ENCODE peak calls at places on chromosomes 4 and X, in four cellular contexts. N, F, H and K are unnamed samples.

GRCh38 chr4:116899536-116899935 is 185.8 kb downstream of the TRAM1L1 start:
- DNase-seq in N (no peak), F (no peak), H (no peak), K (no peak)

GRCh38 chr4:104128031-104128849 is 366.5 kb downstream of the CXXC4 start:
- DNase-seq in N (no peak), F (no peak), H (peak; percentile 10), K (no peak)

GRCh38 chr4:2451821-2452785 is 16.8 kb upstream of the RNF4 start:
- DNase-seq in N (no peak), F (peak; percentile 44), H (no peak), K (no peak)

GRCh38 chrX:104370089-104370488 is 115.4 kb upstream of the ESX1 start:
- DNase-seq in N (no peak), F (no peak), H (peak; percentile 28), K (no peak)

GRCh38 chr4:39476181-39476873 is 17.5 kb downstream of the LIAS start:
- DNase-seq in N (no peak), F (no peak), H (no peak), K (no peak)

GRCh38 chr4:20299515-20299914 is 47.8 kb downstream of the SLIT2 start:
- DNase-seq in N (no peak), F (no peak), H (peak; percentile 4), K (no peak)

GRCh38 chrX:73877687-73878086 is 314.7 kb downstream of the CHIC1 start:
- DNase-seq in N (no peak), F (no peak), H (no peak), K (no peak)

GRCh38 chrX:7146703-7147430 is 645 bp upstream of the STS start:
- DNase-seq in N (no peak), F (peak; percentile 65), H (peak; percentile 35), K (peak; percentile 36)

GRCh38 chr4:100290585-100290984 is 100.3 kb upstream of the DDIT4L start:
- DNase-seq in N (no peak), F (no peak), H (no peak), K (no peak)

GRCh38 chrX:56763556-56764152 is 34.6 kb downstream of the NBDY start:
- DNase-seq in N (no peak), F (peak; percentile 88), H (no peak), K (no peak)

GRCh38 chr4:131509521-131509920 is 1639.6 kb upstream of the PCDH10 start:
- DNase-seq in N (no peak), F (no peak), H (no peak), K (no peak)

GRCh38 chr4:37762294-37763163 is 64.0 kb upstream of the PGM2 start:
- DNase-seq in N (no peak), F (no peak), H (no peak), K (peak; percentile 23)

GRCh38 chrX:68090266-68090665 is 343.0 kb downstream of the OPHN1 start:
- DNase-seq in N (no peak), F (no peak), H (peak; percentile 3), K (no peak)

GRCh38 chr4:153542131-153542530 is 76.0 kb downstream of the TMEM131L start:
- DNase-seq in N (no peak), F (no peak), H (no peak), K (no peak)

GRCh38 chrX:64975989-64976672 is at the start of gene ZC4H2:
- DNase-seq in N (peak; percentile 37), F (peak; percentile 83), H (peak; percentile 69), K (peak; percentile 79)
- H3K4me3 ChIP-seq in N (peak within 1 kb of the TSS; percentile 67), F (peak within 1 kb of the TSS; percentile 74), H (peak within 1 kb of the TSS; percentile 58), K (peak within 1 kb of the TSS; percentile 11)

DNA sequence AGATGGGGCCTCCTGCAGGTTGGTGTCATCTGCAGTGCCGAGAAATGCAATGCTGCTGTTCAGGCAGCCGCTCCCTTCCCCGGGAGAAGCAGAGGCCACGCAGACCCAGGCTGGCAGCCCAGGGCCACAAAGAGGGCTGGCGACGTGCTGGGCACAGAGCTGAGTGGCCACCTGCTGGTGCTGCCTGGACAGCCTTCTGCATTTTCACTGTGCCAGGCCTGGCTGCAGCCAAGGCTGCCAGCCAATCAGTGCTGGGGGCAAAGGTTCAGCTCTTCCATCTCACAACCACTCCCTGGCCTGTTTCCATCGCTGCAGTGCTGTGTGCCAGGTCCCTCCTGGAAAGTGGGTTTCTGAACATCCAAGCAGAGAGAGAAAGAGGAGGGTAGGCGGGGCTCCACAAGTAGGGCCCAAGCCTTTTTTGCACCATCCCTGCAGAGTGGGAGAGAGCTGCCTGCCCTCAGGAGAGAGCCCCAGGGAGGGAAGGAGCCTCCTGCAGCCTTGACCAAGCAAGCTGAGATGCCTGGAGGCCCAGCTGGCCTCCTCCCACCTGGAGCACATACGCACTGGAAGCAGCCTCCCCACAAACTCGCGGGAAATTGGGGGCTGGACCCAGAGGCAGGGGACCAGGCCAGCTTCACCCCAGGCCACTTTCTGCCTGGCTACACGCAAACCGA is 20.1 kb downstream of the ADRA2C start:
- DNase-seq in N (no peak), F (no peak), H (peak; percentile 45), K (peak; percentile 73)
- TF ChIP-seq CTCF in N (no peak), F (no peak), H (no peak), K (peak; percentile 15)

GRCh38 chr4:8742546-8742945 is 129.1 kb downstream of the HMX1 start:
- DNase-seq in N (no peak), F (no peak), H (no peak), K (no peak)

GRCh38 chr4:8740666-8741395 is 130.8 kb downstream of the HMX1 start:
- DNase-seq in N (no peak), F (no peak), H (no peak), K (no peak)

GRCh38 chr4:8739820-8740665 is 131.6 kb downstream of the HMX1 start:
- DNase-seq in N (no peak), F (no peak), H (no peak), K (no peak)

GRCh38 chr4:8739357-8739756 is 132.3 kb downstream of the HMX1 start:
- DNase-seq in N (no peak), F (no peak), H (no peak), K (no peak)

DNA sequence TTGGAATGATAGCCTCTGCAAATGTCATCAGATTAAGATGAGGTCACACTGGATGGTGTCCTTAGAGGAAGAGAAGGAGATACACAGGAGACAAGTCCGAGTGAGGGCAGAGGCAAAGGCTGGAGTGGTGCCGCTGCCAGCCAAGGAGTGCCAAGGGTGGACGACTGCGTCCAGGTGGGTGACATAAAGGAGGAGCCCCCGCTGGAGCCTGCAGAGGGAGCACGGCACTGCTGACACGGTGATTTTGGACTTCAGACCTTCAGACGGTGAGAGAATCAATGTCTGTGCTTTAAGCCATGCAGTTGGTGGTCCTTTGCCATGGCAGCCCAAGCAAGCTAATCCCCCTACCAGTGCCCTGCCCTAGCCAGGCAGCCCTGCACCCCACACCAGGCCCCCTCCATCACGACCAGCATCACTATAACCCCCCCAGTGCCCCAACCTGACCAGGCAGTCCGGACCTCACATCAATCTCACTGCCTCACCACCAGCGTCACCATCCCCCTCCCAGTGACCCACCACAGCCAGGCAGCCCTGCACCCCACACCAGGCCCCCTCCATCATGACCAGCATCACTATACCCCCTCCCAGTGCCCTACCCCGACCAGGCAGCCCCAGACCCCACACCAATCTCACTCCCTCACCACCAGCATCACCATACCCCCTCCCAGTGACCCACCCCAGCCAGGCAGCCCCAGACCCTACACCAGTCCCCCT is 130.0 kb downstream of the HMX1 start:
- DNase-seq in N (no peak), F (peak; percentile 26), H (no peak), K (no peak)
- H3K4me3 ChIP-seq in N (no peak overlapping the region), F (no peak overlapping the region), H (no peak overlapping the region), K (no peak overlapping the region)

GRCh38 chr4:48445704-48446103 is 37.4 kb upstream of the SLC10A4 start:
- DNase-seq in N (no peak), F (no peak), H (peak; percentile 3), K (no peak)
- TF ChIP-seq CTCF in N (peak; percentile 20), F (peak; percentile 52), H (peak; percentile 45), K (peak; percentile 33)

GRCh38 chrX:54824722-54825121 is 17.2 kb downstream of the MAGED2 start:
- DNase-seq in N (no peak), F (no peak), H (no peak), K (no peak)
- H3K4me3 ChIP-seq in N (no peak overlapping the region), F (no peak overlapping the region), H (no peak overlapping the region), K (no peak overlapping the region)

GRCh38 chrX:149504226-149504914 is 736 bp downstream of the IDS start:
- DNase-seq in N (no peak), F (no peak), H (peak; percentile 78), K (no peak)
- TF ChIP-seq CTCF in N (peak; percentile 22), F (no peak), H (no peak), K (no peak)

DNA sequence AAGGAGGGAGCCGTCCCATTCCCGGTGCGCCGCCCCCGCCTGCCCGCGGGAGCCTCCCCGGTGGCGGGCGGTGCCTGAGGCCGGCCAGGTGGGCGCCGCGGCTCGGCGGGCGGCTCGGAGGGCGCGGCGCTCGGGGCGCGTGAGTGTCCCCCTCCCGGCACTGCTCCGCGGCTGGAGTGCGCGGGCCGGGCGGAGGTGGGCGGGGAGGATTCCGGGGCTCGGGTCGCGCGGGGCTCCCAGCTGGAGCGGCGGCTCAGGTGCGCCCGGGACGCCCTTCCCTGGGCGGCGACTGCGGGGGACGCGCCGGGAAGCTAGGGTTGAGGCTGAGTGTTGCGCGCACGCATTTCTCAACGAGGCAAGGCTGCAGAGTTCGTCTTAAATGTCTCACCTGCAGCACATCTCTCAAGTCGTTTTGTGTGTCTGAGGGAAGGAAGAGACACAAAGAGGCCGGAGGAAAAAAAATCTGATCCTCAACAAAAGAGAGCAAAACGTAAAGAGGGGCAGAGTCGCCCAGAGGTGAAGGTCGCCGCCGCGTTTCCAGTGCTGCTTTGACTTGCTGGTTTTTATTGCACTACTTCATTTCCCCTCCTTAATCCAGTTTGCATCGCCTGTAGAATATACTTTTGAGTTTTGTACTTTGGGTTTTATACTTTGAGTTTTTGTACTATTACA is 106.7 kb upstream of the STOX2 start:
- DNase-seq in N (no peak), F (no peak), H (no peak), K (no peak)
- H3K4me3 ChIP-seq in N (no peak overlapping the region), F (peak overlapping the region; percentile 70), H (peak overlapping the region; percentile 64), K (peak overlapping the region; percentile 22)

GRCh38 chr4:143399113-143399949 is 62.7 kb downstream of the GAB1 start:
- DNase-seq in N (no peak), F (no peak), H (peak; percentile 25), K (no peak)
- TF ChIP-seq CTCF in N (peak; percentile 64), F (peak; percentile 61), H (peak; percentile 53), K (peak; percentile 35)